ENCODE peak calls at places on chromosomes 2 and 18, in ten cellular contexts. R is CD8-positive, alpha-beta T cell; T is SK-N-SH; V is glutamatergic neuron; P is fibroblast of pulmonary artery; N is Panc1; H is GM12865; I is lower lobe of right lung; J is neural progenitor cell; B is cardiac fibroblast. A is an unnamed sample.

GRCh38 chr18:36378194-36378593 is 80.7 kb downstream of the FHOD3 start:
- DNase-seq in P (no peak), B (no peak), N (no peak), J (no peak), H (no peak), T (peak; percentile 69), V (no peak), R (no peak), I (no peak), A (peak; percentile 38)

GRCh38 chr2:7031424-7032245 is 114.4 kb downstream of the RNF144A start:
- DNase-seq in H (no peak), I (peak; percentile 91), P (peak; percentile 69), N (no peak), V (no peak), T (no peak), J (no peak), B (peak; percentile 68), R (peak; percentile 21), A (no peak)

GRCh38 chr2:143161982-143162837 is 33.0 kb downstream of the ARHGAP15 start:
- DNase-seq in R (peak; percentile 35), V (peak; percentile 37), N (peak; percentile 18), J (peak; percentile 64), B (peak; percentile 45), T (peak; percentile 21), H (peak; percentile 67), P (peak; percentile 66), I (no peak), A (peak; percentile 42)

GRCh38 chr2:233012301-233012971 is 620 bp downstream of the NGEF start:
- DNase-seq in H (no peak), B (no peak), N (no peak), J (no peak), P (no peak), R (no peak), T (no peak), I (no peak), V (no peak), A (no peak)

GRCh38 chr2:23530121-23530908 is 145.3 kb downstream of the KLHL29 start:
- DNase-seq in B (no peak), V (peak; percentile 65), H (no peak), R (no peak), N (no peak), T (no peak), P (no peak), I (no peak), J (no peak), A (no peak)

GRCh38 chr18:51279367-51279984 is 82.0 kb upstream of the MEX3C start:
- DNase-seq in T (no peak), V (no peak), I (no peak), H (peak; percentile 59), J (no peak), N (no peak), P (no peak), R (no peak), B (no peak), A (no peak)

GRCh38 chr18:58186258-58186948 is 142.4 kb downstream of the NEDD4L start:
- DNase-seq in T (no peak), B (peak; percentile 77), R (no peak), J (no peak), P (peak; percentile 68), V (no peak), I (peak; percentile 56), H (no peak), N (peak; percentile 70), A (peak; percentile 40)

GRCh38 chr2:238113611-238114010 is 13.5 kb downstream of the ESPNL start:
- DNase-seq in I (peak; percentile 22), T (no peak), V (no peak), R (no peak), H (no peak), J (no peak), B (no peak), N (no peak), P (no peak), A (no peak)

GRCh38 chr2:16068233-16068940 is 128.0 kb downstream of the MYCN start:
- DNase-seq in R (no peak), J (no peak), P (no peak), T (peak; percentile 33), I (no peak), B (no peak), V (no peak), H (no peak), N (no peak), A (no peak)

GRCh38 chr2:70646429-70646828 is 92.8 kb upstream of the TGFA start:
- DNase-seq in B (no peak), H (no peak), V (no peak), J (no peak), N (no peak), R (no peak), P (no peak), I (no peak), T (no peak), A (no peak)

GRCh38 chr2:70639841-70640448 is 86.3 kb upstream of the TGFA start:
- DNase-seq in H (no peak), B (no peak), R (no peak), N (no peak), V (no peak), I (no peak), T (no peak), P (no peak), J (no peak), A (no peak)

GRCh38 chr2:70645733-70646420 is 92.3 kb upstream of the TGFA start:
- DNase-seq in J (peak; percentile 38), B (no peak), V (peak; percentile 36), N (no peak), T (peak; percentile 34), R (no peak), P (no peak), H (peak; percentile 5), I (no peak), A (no peak)

GRCh38 chr2:70641263-70641784 is 87.7 kb upstream of the TGFA start:
- DNase-seq in B (peak; percentile 19), P (no peak), J (no peak), T (no peak), H (no peak), I (no peak), R (no peak), N (no peak), V (no peak), A (no peak)

GRCh38 chr2:70643715-70644114 is 90.1 kb upstream of the TGFA start:
- DNase-seq in J (peak; percentile 62), T (peak; percentile 26), V (no peak), R (no peak), H (peak; percentile 20), I (no peak), N (no peak), P (no peak), B (peak; percentile 13), A (no peak)
- TF ChIP-seq CTCF in J (peak; percentile 66), T (peak; percentile 41), V (peak; percentile 48), R (no peak), H (peak; percentile 31), I (peak; percentile 16), N (peak; percentile 70), P (peak; percentile 15), B (peak; percentile 38), A (peak; percentile 29)

DNA sequence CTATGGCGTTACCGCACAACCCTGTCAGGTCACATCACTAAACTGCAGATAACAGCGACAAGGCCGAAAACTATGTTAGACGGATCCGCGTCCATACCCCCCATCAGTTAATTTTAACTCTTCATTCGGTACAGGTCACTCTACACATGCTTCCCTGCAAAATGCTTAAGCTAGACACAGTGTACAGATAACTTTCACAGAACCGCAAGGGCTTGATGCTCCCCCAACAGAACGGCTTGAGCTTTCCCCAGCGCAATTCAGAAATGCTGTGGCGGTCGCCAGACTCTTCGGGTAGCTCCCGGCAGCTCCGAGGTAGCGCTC is 283 bp upstream of the RBBP8 start:
- DNase-seq in R (no peak), I (no peak), V (no peak), H (no peak), B (no peak), T (no peak), N (peak; percentile 32), J (no peak), P (no peak), A (no peak)
- TF ChIP-seq CTCF in R (no peak), I (no peak), V (no peak), H (no peak), B (no peak), T (no peak), N (no peak), J (no peak), P (no peak), A (no peak)

GRCh38 chr2:8535821-8536685 is 145.8 kb upstream of the ID2 start:
- DNase-seq in P (peak; percentile 15), N (no peak), T (peak; percentile 58), H (no peak), B (no peak), J (no peak), I (no peak), R (no peak), V (no peak), A (no peak)

GRCh38 chr2:8535398-8535755 is 146.5 kb upstream of the ID2 start:
- DNase-seq in B (no peak), I (no peak), V (no peak), R (no peak), T (no peak), J (no peak), H (no peak), P (no peak), N (no peak), A (no peak)

GRCh38 chr2:8533923-8534322 is 147.9 kb upstream of the ID2 start:
- DNase-seq in P (no peak), H (no peak), N (no peak), B (no peak), V (no peak), T (no peak), R (no peak), J (no peak), I (no peak), A (no peak)

GRCh38 chr2:8534386-8534728 is 147.5 kb upstream of the ID2 start:
- DNase-seq in J (no peak), T (no peak), R (no peak), P (no peak), B (no peak), I (no peak), H (no peak), N (no peak), V (no peak), A (no peak)

DNA sequence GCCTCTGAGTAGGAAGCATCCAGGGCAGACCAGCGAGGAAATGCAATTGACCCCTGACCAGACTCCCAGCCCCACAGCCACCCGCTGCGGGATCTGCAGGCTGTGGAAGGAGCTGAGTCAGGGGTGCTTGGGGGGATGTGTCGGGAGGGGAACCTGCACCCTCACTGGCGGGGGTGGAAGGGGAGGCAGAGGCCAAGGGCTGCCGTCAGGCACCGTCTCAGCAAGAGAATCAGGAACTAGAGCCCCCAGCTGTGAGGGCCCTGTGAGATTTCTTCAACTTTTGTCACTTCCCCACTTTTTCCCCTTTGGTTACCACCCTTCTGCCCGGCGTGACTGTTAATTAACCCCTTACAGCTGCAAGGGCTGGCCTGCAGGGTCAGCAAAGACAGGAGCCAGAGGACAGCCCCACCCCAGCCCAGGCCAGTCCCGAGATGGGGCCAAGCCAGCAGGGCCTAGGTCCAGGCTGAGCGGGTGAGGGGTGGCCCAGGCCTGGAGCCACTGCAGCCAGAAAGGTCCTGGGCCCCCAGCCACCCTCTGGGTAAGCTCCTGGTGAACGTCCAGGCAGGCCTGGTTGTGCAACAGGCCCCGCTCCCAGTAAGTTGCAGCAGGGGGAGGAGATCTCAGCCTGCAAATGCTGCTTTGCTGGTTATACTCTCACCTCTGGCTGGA is 147.0 kb upstream of the ID2 start:
- DNase-seq in N (no peak), I (peak; percentile 91), J (no peak), B (no peak), P (peak; percentile 68), R (no peak), V (no peak), T (peak; percentile 74), H (no peak), A (peak; percentile 67)
- TF ChIP-seq CTCF in N (no peak), I (no peak), J (no peak), B (no peak), P (no peak), R (no peak), V (no peak), T (no peak), H (no peak), A (no peak)

GRCh38 chr18:48336332-48336731 is 72.9 kb downstream of the ZBTB7C start:
- DNase-seq in B (peak; percentile 13), I (no peak), H (no peak), R (no peak), T (no peak), P (peak; percentile 8), J (no peak), N (no peak), V (no peak), A (peak; percentile 10)
- TF ChIP-seq CTCF in B (peak; percentile 20), I (no peak), H (no peak), R (no peak), T (no peak), P (peak; percentile 19), J (no peak), N (no peak), V (no peak), A (peak; percentile 39)

A was measured in fibroblast of villous mesenchyme.